ENCODE peak calls at places on chromosomes 5 and 9, in six cellular contexts. H is Caco-2, C is thyroid gland, U is AG04450, Z is RWPE2, Q is prostate gland. V is an unnamed sample.

GRCh38 chr9:68585034-68585761 is 44.5 kb upstream of the TMEM252 start:
- DNase-seq in H (no peak), C (no peak), U (no peak), Z (no peak), Q (no peak), V (no peak)

GRCh38 chr5:68261174-68262021 is 45.8 kb downstream of the PIK3R1 start:
- DNase-seq in H (no peak), C (no peak), U (no peak), Z (no peak), Q (no peak), V (no peak)

GRCh38 chr5:152092580-152092979 is 167.9 kb upstream of the GLRA1 start:
- DNase-seq in H (no peak), C (no peak), U (no peak), Z (no peak), Q (no peak), V (no peak)

GRCh38 chr5:58357121-58357520 is 102.8 kb downstream of the PLK2 start:
- DNase-seq in H (no peak), C (no peak), U (peak; percentile 13), Z (no peak), Q (no peak), V (no peak)

GRCh38 chr5:138615461-138615860 is 40.3 kb upstream of the HSPA9 start:
- DNase-seq in H (no peak), C (peak; percentile 63), U (no peak), Z (no peak), Q (no peak), V (no peak)

GRCh38 chr9:134585021-134585561 is 56.5 kb upstream of the COL5A1 start:
- DNase-seq in H (no peak), C (no peak), U (no peak), Z (no peak), Q (no peak), V (no peak)

GRCh38 chr5:126812199-126812570 is 35.2 kb downstream of the LMNB1 start:
- DNase-seq in H (no peak), C (no peak), U (no peak), Z (no peak), Q (no peak), V (no peak)

GRCh38 chr9:98359569-98359968 is 104.1 kb upstream of the TBC1D2 start:
- DNase-seq in H (no peak), C (no peak), U (no peak), Z (no peak), Q (no peak), V (no peak)

GRCh38 chr5:40227366-40227765 is 452.3 kb upstream of the PTGER4 start:
- DNase-seq in H (no peak), C (no peak), U (peak; percentile 66), Z (no peak), Q (no peak), V (no peak)

GRCh38 chr9:33447404-33448158 is at the start of gene AQP3:
- DNase-seq in H (peak; percentile 85), C (peak; percentile 63), U (no peak), Z (no peak), Q (peak; percentile 81), V (no peak)

GRCh38 chr5:132476853-132477729 is 13.5 kb downstream of the IRF1 start:
- DNase-seq in H (no peak), C (no peak), U (no peak), Z (peak; percentile 66), Q (no peak), V (no peak)

GRCh38 chr5:56951131-56951945 is 585 bp downstream of the MIER3 start:
- DNase-seq in H (peak; percentile 59), C (peak; percentile 31), U (no peak), Z (no peak), Q (peak; percentile 12), V (no peak)

GRCh38 chr9:16271967-16272366 is 598.5 kb downstream of the BNC2 start:
- DNase-seq in H (no peak), C (no peak), U (no peak), Z (no peak), Q (no peak), V (no peak)

GRCh38 chr9:134961331-134962064 is 43.8 kb upstream of the FCN1 start:
- DNase-seq in H (no peak), C (no peak), U (no peak), Z (peak; percentile 65), Q (no peak), V (no peak)

GRCh38 chr5:38541174-38541724 is 15.2 kb downstream of the LIFR start:
- DNase-seq in H (no peak), C (no peak), U (no peak), Z (no peak), Q (no peak), V (no peak)

GRCh38 chr9:37528652-37529072 is 42.9 kb downstream of the POLR1E start:
- DNase-seq in H (no peak), C (no peak), U (no peak), Z (no peak), Q (no peak), V (no peak)

GRCh38 chr9:125203259-125203658 is 2.9 kb downstream of the RABEPK start:
- DNase-seq in H (no peak), C (no peak), U (no peak), Z (no peak), Q (no peak), V (no peak)

GRCh38 chr9:84169240-84169639 is 171.3 kb downstream of the SLC28A3 start:
- DNase-seq in H (no peak), C (no peak), U (no peak), Z (no peak), Q (no peak), V (peak; percentile 16)

GRCh38 chr9:1100192-1100591 is 50.0 kb downstream of the DMRT2 start:
- DNase-seq in H (no peak), C (no peak), U (no peak), Z (no peak), Q (no peak), V (no peak)

GRCh38 chr5:78360674-78361225 is 333 bp downstream of the SCAMP1 start:
- DNase-seq in H (peak; percentile 51), C (peak; percentile 70), U (no peak), Z (peak; percentile 66), Q (peak; percentile 55), V (no peak)
- TF ChIP-seq CTCF in H (no peak), C (no peak), U (no peak), Z (peak; percentile 43), Q (no peak), V (no peak)

GRCh38 chr9:3181049-3181953 is 337.4 kb upstream of the PUM3 start:
- DNase-seq in H (peak; percentile 32), C (peak; percentile 58), U (no peak), Z (peak; percentile 66), Q (peak; percentile 53), V (no peak)
- H3K27me3 ChIP-seq in H (no peaks in the 10 kb centered on the region), C (no peaks in the 10 kb centered on the region), U (peaks cover 29% of the 10 kb centered on the region), Z (peaks cover 38% of the 10 kb centered on the region), Q (no peaks in the 10 kb centered on the region), V (peaks cover 22% of the 10 kb centered on the region)

GRCh38 chr9:90053027-90053426 is 448.2 kb downstream of the GADD45G start:
- DNase-seq in H (peak; percentile 16), C (no peak), U (no peak), Z (no peak), Q (no peak), V (no peak)
- TF ChIP-seq CTCF in H (peak; percentile 21), C (no peak), U (peak; percentile 7), Z (no peak), Q (no peak), V (peak; percentile 28)

DNA sequence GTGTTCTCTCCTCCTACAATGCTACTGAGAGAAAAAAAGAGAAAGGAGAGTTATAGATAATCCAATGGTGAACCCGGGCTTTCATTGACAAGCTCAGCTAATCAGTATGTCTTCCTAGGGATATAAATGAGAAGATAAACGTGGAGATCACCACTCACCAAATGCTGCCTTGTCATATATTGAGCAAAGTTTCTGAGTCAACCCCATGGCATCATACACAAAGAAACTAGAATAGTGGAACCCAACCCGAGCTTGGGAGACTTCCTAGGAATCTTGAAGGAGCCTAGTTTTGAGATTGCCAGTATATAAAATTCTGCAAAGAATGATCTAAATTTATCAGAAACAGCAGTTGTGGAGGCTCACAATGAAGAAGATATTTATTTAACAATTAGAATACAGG is 47.8 kb downstream of the PTPN3 start:
- DNase-seq in H (no peak), C (no peak), U (no peak), Z (no peak), Q (no peak), V (no peak)
- H3K27me3 ChIP-seq in H (no peaks in the 10 kb centered on the region), C (no peaks in the 10 kb centered on the region), U (no peaks in the 10 kb centered on the region), Z (no peaks in the 10 kb centered on the region), Q (no peaks in the 10 kb centered on the region), V (no peaks in the 10 kb centered on the region)

DNA sequence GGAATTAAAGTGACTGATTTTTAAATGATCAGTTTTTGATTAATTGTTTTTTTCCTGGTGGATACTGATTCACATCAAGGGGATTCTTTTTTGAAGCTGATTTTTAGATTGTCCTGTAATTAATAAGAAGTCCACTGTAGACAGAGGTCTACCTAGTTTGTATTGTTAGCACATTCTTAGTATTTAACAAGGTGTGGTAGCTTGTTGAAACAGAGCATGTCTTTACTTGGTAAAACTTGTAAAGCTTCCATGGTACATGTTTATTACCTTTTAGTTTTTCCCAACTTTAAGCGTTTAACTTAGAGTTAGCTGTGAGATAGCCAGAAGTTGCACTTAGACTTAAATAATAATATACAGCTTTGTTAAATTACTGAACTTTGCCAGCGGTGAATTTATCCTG is 1.5 kb downstream of the BTF3 start:
- DNase-seq in H (no peak), C (no peak), U (no peak), Z (no peak), Q (no peak), V (no peak)
- TF ChIP-seq CTCF in H (no peak), C (no peak), U (no peak), Z (no peak), Q (no peak), V (no peak)

GRCh38 chr5:135484563-135485157 is 32.5 kb upstream of the TIFAB start:
- DNase-seq in H (no peak), C (peak; percentile 73), U (no peak), Z (peak; percentile 58), Q (no peak), V (no peak)

GRCh38 chr5:135487839-135488514 is 35.8 kb upstream of the TIFAB start:
- DNase-seq in H (no peak), C (no peak), U (no peak), Z (peak; percentile 32), Q (no peak), V (no peak)

GRCh38 chr5:135488727-135489465 is 36.7 kb upstream of the TIFAB start:
- DNase-seq in H (peak; percentile 83), C (no peak), U (peak; percentile 45), Z (peak; percentile 76), Q (no peak), V (peak; percentile 21)

GRCh38 chr5:135486679-135487395 is 34.7 kb upstream of the TIFAB start:
- DNase-seq in H (no peak), C (no peak), U (no peak), Z (peak; percentile 29), Q (no peak), V (no peak)

GRCh38 chr5:135486131-135486530 is 34.0 kb upstream of the TIFAB start:
- DNase-seq in H (no peak), C (no peak), U (no peak), Z (peak; percentile 36), Q (no peak), V (no peak)
- H3K27me3 ChIP-seq in H (no peaks in the 10 kb centered on the region), C (peaks cover 68% of the 10 kb centered on the region), U (peaks cover 20% of the 10 kb centered on the region), Z (no peaks in the 10 kb centered on the region), Q (no peaks in the 10 kb centered on the region), V (peaks cover 52% of the 10 kb centered on the region)